ENCODE peak calls at places on chromosomes 1 and 21, in four cellular contexts. Q, A, U and F are unnamed samples. For H3K27me3, the result is how much of the 10 kb centered on the place peaks cover.

GRCh38 chr1:197685785-197686184 is 89.5 kb downstream of the DENND1B start:
- DNase-seq in U (no peak), Q (no peak), A (no peak), F (no peak)

GRCh38 chr1:10856863-10857598 is 60.6 kb upstream of the CASZ1 start:
- DNase-seq in U (no peak), Q (no peak), A (no peak), F (no peak)

GRCh38 chr1:17671741-17672140 is 83.4 kb upstream of the ACTL8 start:
- DNase-seq in U (no peak), Q (no peak), A (no peak), F (no peak)

GRCh38 chr1:80987106-80987505 is 813.6 kb upstream of the ADGRL2 start:
- DNase-seq in Q (no peak), A (no peak), U (peak), F (no peak)

GRCh38 chr1:162388083-162388594 is 6.6 kb downstream of the C1orf226 start:
- DNase-seq in Q (no peak), A (no peak), U (no peak), F (no peak)

GRCh38 chr1:2042830-2043773 is 7.1 kb upstream of the PRKCZ start:
- DNase-seq in Q (no peak), U (no peak), A (no peak), F (no peak)

GRCh38 chr1:245874942-245875580 is 632.0 kb downstream of the SMYD3 start:
- DNase-seq in U (peak), Q (peak), A (peak), F (peak)

GRCh38 chr1:51203121-51203873 is 32.8 kb upstream of the RNF11 start:
- DNase-seq in Q (no peak), U (no peak), A (no peak), F (no peak)

GRCh38 chr1:101971309-101971708 is 25.4 kb downstream of the OLFM3 start:
- DNase-seq in A (no peak), U (peak), Q (no peak), F (no peak)

GRCh38 chr1:224737353-224737727 is 121.2 kb downstream of the CNIH3 start:
- DNase-seq in Q (no peak), U (no peak), A (no peak), F (no peak)

GRCh38 chr1:159790237-159790917 is 9.6 kb downstream of the DUSP23 start:
- DNase-seq in U (peak), Q (no peak), A (no peak), F (no peak)

GRCh38 chr1:90973897-90974798 is 47.7 kb downstream of the ZNF644 start:
- DNase-seq in A (no peak), Q (no peak), U (peak), F (no peak)

GRCh38 chr1:243508303-243508713 is 252.5 kb downstream of the SDCCAG8 start:
- DNase-seq in U (no peak), A (no peak), Q (no peak), F (no peak)

GRCh38 chr1:94156226-94156625 is 35.3 kb upstream of the ABCA4 start:
- DNase-seq in A (no peak), Q (no peak), U (no peak), F (no peak)

GRCh38 chr1:196361112-196361714 is 247.0 kb downstream of the KCNT2 start:
- DNase-seq in U (peak), A (peak), Q (no peak), F (no peak)

GRCh38 chr1:90488451-90488850 is 228.7 kb downstream of the BARHL2 start:
- DNase-seq in U (no peak), Q (no peak), A (peak), F (no peak)

GRCh38 chr1:198686069-198686728 is 47.4 kb downstream of the PTPRC start:
- DNase-seq in U (peak), Q (no peak), A (no peak), F (no peak)

GRCh38 chr1:30110826-30111225 is 612.6 kb downstream of the MATN1 start:
- DNase-seq in A (no peak), U (no peak), Q (no peak), F (no peak)

GRCh38 chr1:186710696-186711095 is 30.5 kb upstream of the PTGS2 start:
- DNase-seq in A (no peak), U (no peak), Q (no peak), F (no peak)

GRCh38 chr1:220786057-220786336 is 716 bp upstream of the MTARC1 start:
- DNase-seq in Q (no peak), A (no peak), U (no peak), F (no peak)

GRCh38 chr1:220817907-220818306 is 31.2 kb downstream of the MTARC1 start:
- DNase-seq in Q (peak), U (no peak), A (no peak), F (no peak)

GRCh38 chr1:51990478-51990965 is at the start of gene RAB3B:
- DNase-seq in A (peak), Q (no peak), U (peak), F (no peak)

GRCh38 chr1:243267346-243268283 is 11.8 kb downstream of the SDCCAG8 start:
- DNase-seq in A (no peak), Q (no peak), U (no peak), F (no peak)

GRCh38 chr21:41778974-41779600 is 12.2 kb upstream of the RIPK4 start:
- DNase-seq in A (no peak), Q (no peak), U (no peak), F (no peak)

GRCh38 chr21:41779659-41780058 is 12.8 kb upstream of the RIPK4 start:
- DNase-seq in U (no peak), A (no peak), Q (no peak), F (no peak)

GRCh38 chr21:41781047-41781405 is 14.2 kb upstream of the RIPK4 start:
- DNase-seq in U (no peak), A (no peak), Q (no peak), F (no peak)

GRCh38 chr21:41777934-41778815 is 11.3 kb upstream of the RIPK4 start:
- DNase-seq in A (peak), U (peak), Q (peak), F (peak)

DNA sequence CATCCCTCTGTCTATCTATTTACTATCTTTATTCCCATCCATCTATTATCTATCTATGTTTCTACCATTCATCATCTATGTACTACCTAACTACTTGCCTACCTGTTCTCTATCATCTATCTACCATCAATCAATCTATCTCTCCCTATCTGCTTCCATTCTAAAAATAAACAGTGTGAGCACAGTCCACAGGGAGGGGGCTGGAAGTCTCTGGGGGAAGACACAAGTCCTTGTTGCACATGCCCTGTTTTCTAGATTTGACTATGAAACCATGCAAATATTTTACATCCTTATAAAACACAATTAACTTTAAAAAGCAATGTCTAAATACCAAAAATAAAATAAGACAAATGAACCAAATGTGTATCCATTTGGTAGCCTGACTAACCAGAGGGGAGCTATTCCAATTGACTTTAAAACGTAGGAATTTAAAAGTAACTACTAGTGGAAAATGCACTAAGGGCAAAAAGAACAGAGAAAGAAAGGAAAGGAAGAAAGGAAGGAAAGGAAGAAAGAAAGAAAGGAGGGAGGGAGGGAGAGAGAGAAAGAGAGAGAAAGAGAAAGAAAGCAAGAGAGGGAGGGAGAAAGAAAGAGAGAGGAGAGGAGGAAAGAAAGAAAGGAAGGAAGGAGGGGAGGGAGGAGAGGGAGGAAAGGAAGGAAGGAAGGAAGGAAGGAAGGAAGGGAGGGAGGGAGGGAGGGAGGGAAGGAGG is 13.6 kb upstream of the RIPK4 start:
- DNase-seq in U (no peak), A (no peak), Q (no peak), F (no peak)
- H3K27me3 ChIP-seq in U (under half), A (under half), Q (under half), F (under half)

DNA sequence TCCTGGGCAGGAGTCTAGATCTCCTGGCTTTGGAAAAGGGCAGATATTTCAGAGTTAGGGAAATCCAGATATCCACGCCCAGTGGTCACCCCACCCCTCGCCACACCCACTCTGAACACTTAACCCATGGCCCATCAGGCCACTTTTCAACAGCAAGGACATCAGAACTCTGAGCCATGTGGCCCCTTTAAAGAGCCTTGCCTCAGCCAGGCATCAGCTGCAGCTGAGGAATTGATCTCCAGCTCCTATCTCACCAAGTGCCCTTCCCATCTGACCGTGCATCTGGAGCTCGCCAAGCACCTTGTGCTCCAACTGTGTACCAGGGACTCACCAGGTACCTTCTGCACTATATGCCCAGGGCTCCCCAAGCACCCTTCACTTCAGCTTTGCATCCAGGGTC is 20.2 kb upstream of the SH2D2A start:
- DNase-seq in A (no peak), U (no peak), Q (no peak), F (no peak)
- H3K27me3 ChIP-seq in A (under half), U (under half), Q (under half), F (under half)

GRCh38 chr1:248697907-248698306 is 4.7 kb downstream of the OR14I1 start:
- DNase-seq in U (no peak), A (no peak), Q (no peak), F (no peak)

GRCh38 chr1:248696261-248696660 is 6.3 kb downstream of the OR14I1 start:
- DNase-seq in U (no peak), A (no peak), Q (no peak), F (no peak)

GRCh38 chr1:248699099-248699498 is 3.5 kb downstream of the OR14I1 start:
- DNase-seq in Q (no peak), U (no peak), A (no peak), F (no peak)

GRCh38 chr1:248696775-248697174 is 5.8 kb downstream of the OR14I1 start:
- DNase-seq in A (no peak), U (no peak), Q (no peak), F (no peak)

GRCh38 chr1:248695451-248696132 is 7.0 kb downstream of the OR14I1 start:
- DNase-seq in Q (no peak), U (peak), A (peak), F (no peak)
- H3K27me3 ChIP-seq in Q (under half), U (under half), A (under half), F (under half)

GRCh38 chr1:229433364-229434004 is 410 bp downstream of the ACTA1 start:
- DNase-seq in A (no peak), Q (no peak), U (no peak), F (no peak)

GRCh38 chr1:229431270-229432115 is 2.4 kb downstream of the ACTA1 start:
- DNase-seq in U (no peak), A (no peak), Q (no peak), F (no peak)

GRCh38 chr1:229430761-229431269 is 3.1 kb downstream of the ACTA1 start:
- DNase-seq in U (no peak), A (peak), Q (no peak), F (no peak)

GRCh38 chr1:229432905-229433304 is 989 bp downstream of the ACTA1 start:
- DNase-seq in A (no peak), U (no peak), Q (no peak), F (no peak)

GRCh38 chr1:229432116-229432461 is 1.8 kb downstream of the ACTA1 start:
- DNase-seq in Q (no peak), U (no peak), A (no peak), F (no peak)
- H3K27me3 ChIP-seq in Q (under half), U (under half), A (half or more), F (under half)

GRCh38 chr1:165138960-165139359 is 217.6 kb downstream of the LMX1A start:
- DNase-seq in A (no peak), Q (no peak), U (peak), F (no peak)

GRCh38 chr1:165143437-165144065 is 213.0 kb downstream of the LMX1A start:
- DNase-seq in Q (no peak), A (no peak), U (peak), F (no peak)

GRCh38 chr1:165147799-165148198 is 208.7 kb downstream of the LMX1A start:
- DNase-seq in U (no peak), A (no peak), Q (no peak), F (no peak)

DNA sequence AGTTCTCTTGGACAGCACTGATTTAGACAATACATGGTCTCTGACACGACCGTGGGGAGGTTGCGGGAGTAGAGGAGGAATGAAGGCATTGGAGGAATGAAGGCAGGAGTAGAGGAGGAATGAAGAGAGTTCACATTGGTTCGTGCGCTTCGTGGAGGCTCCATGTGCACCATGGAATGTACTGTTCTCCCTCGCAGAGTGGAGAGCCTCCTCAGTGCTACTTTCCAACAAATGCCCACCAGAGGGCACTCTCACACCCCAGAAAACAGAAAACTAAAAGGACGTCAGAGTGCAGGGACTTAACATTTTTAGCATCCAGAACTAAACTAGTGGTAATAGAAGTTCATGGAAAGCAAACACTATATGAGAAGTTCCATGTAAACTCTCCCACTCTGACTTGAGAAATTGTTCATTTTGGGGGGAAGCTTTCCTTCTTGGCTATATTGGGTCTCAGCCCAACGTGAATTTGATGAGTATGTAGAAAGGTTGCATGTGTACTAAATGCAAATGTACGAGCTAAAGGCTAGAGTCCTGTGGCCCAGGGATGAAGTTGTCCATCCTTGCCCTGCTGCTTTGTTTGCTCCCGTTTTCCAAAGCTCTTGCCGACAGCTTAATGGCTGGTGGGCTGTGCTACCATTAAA is 211.6 kb downstream of the LMX1A start:
- DNase-seq in U (peak), Q (peak), A (peak), F (no peak)
- H3K27me3 ChIP-seq in U (under half), Q (under half), A (under half), F (under half)

GRCh38 chr1:11886986-11887665 is 28.4 kb upstream of the NPPB start:
- DNase-seq in A (no peak), Q (no peak), U (no peak), F (no peak)
- H3K27me3 ChIP-seq in A (under half), Q (under half), U (under half), F (under half)